ENCODE peak calls at places on chromosomes 2 and 18, in four cellular contexts. Y is SIG-M5, W is astrocyte of the spinal cord, Z is ELR. S is an unnamed sample.

GRCh38 chr18:48037481-48038271 is 107.2 kb upstream of the SMAD2 start:
- DNase-seq in Z (no peak), W (no peak), Y (no peak), S (peak; percentile 59)

GRCh38 chr2:24304621-24305020 is 55.7 kb downstream of the ITSN2 start:
- DNase-seq in Y (no peak), W (no peak), Z (no peak), S (no peak)

GRCh38 chr2:25335971-25336370 is 5.8 kb downstream of the DNMT3A start:
- DNase-seq in Z (no peak), Y (no peak), W (no peak), S (no peak)

GRCh38 chr2:61065706-61066688 is at the start of gene SANBR:
- DNase-seq in Z (peak; percentile 88), W (peak; percentile 75), Y (peak; percentile 31), S (peak; percentile 89)

GRCh38 chr18:74290831-74291770 is 662 bp downstream of the CYB5A start:
- DNase-seq in Y (no peak), Z (no peak), W (no peak), S (no peak)

GRCh38 chr18:9638886-9639285 is 24.5 kb upstream of the PPP4R1 start:
- DNase-seq in W (no peak), Y (no peak), Z (no peak), S (no peak)

GRCh38 chr2:143375376-143375880 is 246.2 kb downstream of the ARHGAP15 start:
- DNase-seq in Y (no peak), Z (no peak), W (peak; percentile 12), S (no peak)

GRCh38 chr2:235670974-235671787 is 177.3 kb downstream of the AGAP1 start:
- DNase-seq in Z (no peak), Y (no peak), W (no peak), S (no peak)

GRCh38 chr2:181456660-181457120 is 496 bp upstream of the ITGA4 start:
- DNase-seq in Y (peak; percentile 58), W (no peak), Z (peak; percentile 68), S (no peak)

GRCh38 chr2:220499281-220499680 is 871.9 kb downstream of the SLC4A3 start:
- DNase-seq in W (peak; percentile 58), Y (no peak), Z (peak; percentile 81), S (no peak)

GRCh38 chr2:160417745-160418397 is 75.7 kb downstream of the RBMS1 start:
- DNase-seq in Y (no peak), Z (peak; percentile 88), W (peak; percentile 86), S (peak; percentile 73)

GRCh38 chr2:223537669-223538601 is 64.2 kb downstream of the SCG2 start:
- DNase-seq in W (peak; percentile 69), Y (no peak), Z (no peak), S (peak; percentile 48)

GRCh38 chr2:18910843-18911242 is 321.5 kb upstream of the NT5C1B start:
- DNase-seq in W (peak; percentile 72), Y (no peak), Z (peak; percentile 76), S (no peak)

GRCh38 chr18:6546229-6546628 is 131.5 kb upstream of the L3MBTL4 start:
- DNase-seq in Z (no peak), W (no peak), Y (no peak), S (no peak)

GRCh38 chr2:32947484-32948143 is 861 bp downstream of the LTBP1 start:
- DNase-seq in Y (no peak), W (peak; percentile 57), Z (peak; percentile 64), S (peak; percentile 54)

GRCh38 chr2:190607014-190607597 is 41.8 kb upstream of the NAB1 start:
- DNase-seq in Z (peak; percentile 96), Y (no peak), W (peak; percentile 58), S (no peak)

GRCh38 chr2:66472225-66472843 is 37.4 kb downstream of the MEIS1 start:
- DNase-seq in Z (no peak), Y (no peak), W (no peak), S (no peak)

GRCh38 chr2:39379643-39380524 is 57.2 kb downstream of the MAP4K3 start:
- DNase-seq in Z (peak; percentile 75), W (peak; percentile 64), Y (no peak), S (peak; percentile 81)

GRCh38 chr2:240197439-240198139 is 57.1 kb upstream of the OTOS start:
- DNase-seq in Z (no peak), Y (no peak), W (no peak), S (no peak)

GRCh38 chr2:134258684-134259408 is 5.0 kb downstream of the MGAT5 start:
- DNase-seq in Z (no peak), Y (no peak), W (no peak), S (no peak)

GRCh38 chr2:79717364-79718007 is 204.6 kb downstream of the CTNNA2 start:
- DNase-seq in Y (no peak), W (peak; percentile 95), Z (peak; percentile 92), S (no peak)

GRCh38 chr2:30233142-30233961 is 2.0 kb downstream of the LBH start:
- DNase-seq in Z (no peak), Y (no peak), W (no peak), S (no peak)